ENCODE peak calls at places on chromosome 1, in five cellular contexts. O is sciatic nerve, V is GM03348, I is HEK293T, E is caudate nucleus. B is an unnamed sample.

GRCh38 chr1:231020139-231020601 is 19.9 kb downstream of the FAM89A start:
- DNase-seq in O (no peak), V (no peak), I (no peak), E (no peak), B (no peak)

GRCh38 chr1:2202843-2203601 is 8.4 kb upstream of the FAAP20 start:
- DNase-seq in O (peak; percentile 68), V (no peak), I (no peak), E (no peak), B (peak; percentile 77)

GRCh38 chr1:165481820-165482532 is 37.0 kb upstream of the RXRG start:
- DNase-seq in O (no peak), V (peak; percentile 86), I (no peak), E (no peak), B (no peak)

GRCh38 chr1:173341307-173341706 is 134.2 kb upstream of the TNFSF4 start:
- DNase-seq in O (no peak), V (peak; percentile 74), I (no peak), E (no peak), B (no peak)

GRCh38 chr1:84539972-84540371 is 33.6 kb upstream of the GNG5 start:
- DNase-seq in O (no peak), V (no peak), I (no peak), E (no peak), B (no peak)

GRCh38 chr1:112358798-112359408 is 37.1 kb upstream of the CTTNBP2NL start:
- DNase-seq in O (peak; percentile 86), V (peak; percentile 84), I (peak; percentile 76), E (peak; percentile 24), B (peak; percentile 83)

GRCh38 chr1:106268070-106268469 is 788.4 kb upstream of the PRMT6 start:
- DNase-seq in O (no peak), V (no peak), I (peak; percentile 40), E (no peak), B (no peak)

GRCh38 chr1:191578281-191578680 is 580.0 kb upstream of the RGS18 start:
- DNase-seq in O (no peak), V (no peak), I (no peak), E (no peak), B (no peak)

GRCh38 chr1:2372551-2373490 is 18.5 kb downstream of the MORN1 start:
- DNase-seq in O (peak; percentile 55), V (no peak), I (no peak), E (no peak), B (no peak)

GRCh38 chr1:85311818-85312217 is 35.4 kb upstream of the BCL10 start:
- DNase-seq in O (no peak), V (no peak), I (no peak), E (no peak), B (no peak)

GRCh38 chr1:38615680-38616079 is 243.9 kb downstream of the RRAGC start:
- DNase-seq in O (no peak), V (no peak), I (no peak), E (no peak), B (no peak)

GRCh38 chr1:8241417-8242014 is 76.4 kb upstream of the SLC45A1 start:
- DNase-seq in O (no peak), V (no peak), I (no peak), E (no peak), B (no peak)

GRCh38 chr1:20380616-20381035 is 90.0 kb downstream of the VWA5B1 start:
- DNase-seq in O (no peak), V (peak; percentile 80), I (no peak), E (no peak), B (no peak)

GRCh38 chr1:158185770-158186705 is 5.3 kb downstream of the CD1D start:
- DNase-seq in O (no peak), V (no peak), I (no peak), E (no peak), B (no peak)

B was measured in coronary artery.